ENCODE peak calls at places on chromosomes 11 and 22, in eight cellular contexts. S is ecto neural progenitor cell, R is kidney epithelial cell, J is sigmoid colon, D is caudate nucleus, E is astrocyte of the spinal cord, Q is NCI-H1092, Y is hepatic stellate cell. P is an unnamed sample.

GRCh38 chr22:48438791-48439559 is 1388.7 kb downstream of the BRD1 start:
- DNase-seq in Y (no peak), R (no peak), D (no peak), J (no peak), E (no peak), S (no peak), Q (no peak), P (no peak)

GRCh38 chr11:118609380-118610219 is 2.2 kb downstream of the PHLDB1 start:
- DNase-seq in E (peak), Y (no peak), D (peak), S (no peak), J (peak), Q (no peak), R (no peak), P (no peak)

GRCh38 chr11:75568616-75569219 is 6.7 kb downstream of the SERPINH1 start:
- DNase-seq in Y (no peak), R (no peak), E (no peak), J (no peak), D (no peak), S (no peak), Q (no peak), P (no peak)

GRCh38 chr11:33753304-33753703 is 17.1 kb upstream of the CD59 start:
- DNase-seq in Y (peak), Q (no peak), E (peak), R (no peak), J (no peak), D (no peak), S (no peak), P (no peak)

GRCh38 chr11:66467034-66467659 is 442 bp downstream of the PELI3 start:
- DNase-seq in E (peak), S (no peak), Y (peak), J (no peak), Q (no peak), D (no peak), R (no peak), P (peak)

GRCh38 chr11:32437406-32438345 is 2.3 kb upstream of the WT1 start:
- DNase-seq in E (no peak), J (no peak), D (no peak), Q (no peak), S (peak), R (no peak), Y (no peak), P (no peak)

GRCh38 chr11:117076941-117077659 is 21.1 kb downstream of the SIK3 start:
- DNase-seq in Y (no peak), D (no peak), J (no peak), Q (peak), S (no peak), R (no peak), E (no peak), P (no peak)

GRCh38 chr11:85822814-85823213 is 11.9 kb upstream of the SYTL2 start:
- DNase-seq in E (peak), R (peak), Q (no peak), D (no peak), Y (no peak), J (no peak), S (no peak), P (no peak)

GRCh38 chr22:36398602-36399472 is 11.1 kb upstream of the MYH9 start:
- DNase-seq in D (no peak), Q (no peak), J (no peak), Y (peak), S (no peak), E (peak), R (no peak), P (no peak)

GRCh38 chr11:44310198-44310455 is 188 bp upstream of the ALX4 start:
- DNase-seq in J (no peak), S (no peak), R (no peak), E (no peak), D (no peak), Q (no peak), Y (no peak), P (no peak)

GRCh38 chr11:95849087-95849825 is 59.0 kb downstream of the CEP57 start:
- DNase-seq in Y (peak), R (peak), D (peak), E (peak), J (peak), S (peak), Q (no peak), P (no peak)

GRCh38 chr11:16784671-16785070 is 46.2 kb downstream of the C11orf58 start:
- DNase-seq in Q (no peak), S (no peak), R (no peak), D (no peak), Y (no peak), J (no peak), E (no peak), P (no peak)

GRCh38 chr11:120134931-120135228 is 3.0 kb downstream of the TRIM29 start:
- DNase-seq in J (peak), Q (no peak), Y (no peak), E (no peak), D (no peak), R (no peak), S (no peak), P (no peak)

GRCh38 chr11:62612366-62613274 is at the start of the genes EML3 and ROM1:
- DNase-seq in Y (peak), S (peak), R (no peak), Q (peak), J (peak), E (peak), D (peak), P (peak)

GRCh38 chr11:84532364-84532763 is 1094.8 kb downstream of the DLG2 start:
- DNase-seq in J (no peak), S (no peak), D (no peak), Q (no peak), E (no peak), Y (no peak), R (no peak), P (no peak)

GRCh38 chr22:19800761-19801244 is 40.2 kb downstream of the TBX1 start:
- DNase-seq in Q (no peak), R (no peak), J (peak), S (no peak), D (no peak), Y (peak), E (peak), P (peak)

GRCh38 chr11:100930185-100930778 is 199.3 kb downstream of the PGR start:
- DNase-seq in R (no peak), D (no peak), E (peak), S (no peak), J (no peak), Q (peak), Y (no peak), P (no peak)

GRCh38 chr22:49869855-49870712 is 16.4 kb downstream of the ZBED4 start:
- DNase-seq in Y (no peak), D (no peak), Q (no peak), E (no peak), J (no peak), R (no peak), S (no peak), P (no peak)

GRCh38 chr11:73570415-73571114 is 27.3 kb downstream of the FAM168A start:
- DNase-seq in E (peak), D (no peak), Q (no peak), S (no peak), J (no peak), R (peak), Y (peak), P (no peak)

GRCh38 chr11:64372802-64373597 is 14.0 kb downstream of the RPS6KA4 start:
- DNase-seq in Q (peak), E (no peak), R (no peak), D (no peak), S (peak), Y (peak), J (no peak), P (no peak)

GRCh38 chr22:44192098-44192810 is 11.5 kb downstream of the PARVG start:
- DNase-seq in E (no peak), R (no peak), J (peak), D (no peak), Q (no peak), S (peak), Y (no peak), P (no peak)

GRCh38 chr11:22787565-22788162 is 41.9 kb downstream of the SVIP start:
- DNase-seq in D (no peak), S (no peak), Q (peak), E (peak), J (no peak), Y (peak), R (no peak), P (no peak)

GRCh38 chr11:12377824-12378593 is 638 bp downstream of the PARVA start:
- DNase-seq in R (no peak), D (no peak), Q (no peak), Y (peak), E (peak), J (peak), S (peak), P (peak)

GRCh38 chr11:91850533-91851305 is 373.9 kb upstream of the FAT3 start:
- DNase-seq in Y (no peak), J (no peak), S (no peak), E (no peak), D (no peak), Q (no peak), R (no peak), P (no peak)

GRCh38 chr11:443542-444199 is 1.9 kb upstream of the ANO9 start:
- DNase-seq in Q (no peak), D (no peak), S (no peak), J (no peak), E (peak), Y (no peak), R (no peak), P (peak)

P was measured in left ventricle myocardium superior.